ENCODE peak calls at places on chromosomes 2 and 18, in nine cellular contexts. X is HFFc6, M is K562, C is endothelial cell, E is ovary, I is tibial artery, G is fibroblast of the aortic adventitia, Q is thoracic aorta, W is brain microvascular endothelial cell. H is an unnamed sample.

GRCh38 chr2:135845997-135846396 is 9.0 kb upstream of the LCT start:
- DNase-seq in X (no peak), M (no peak), C (no peak), E (no peak), I (no peak), G (no peak), Q (no peak), W (no peak), H (no peak)

GRCh38 chr2:127050803-127051115 is 56.2 kb downstream of the BIN1 start:
- DNase-seq in X (no peak), M (no peak), C (no peak), E (no peak), I (no peak), G (no peak), Q (no peak), W (no peak), H (no peak)

GRCh38 chr2:133360190-133360589 is 208.1 kb downstream of the NCKAP5 start:
- DNase-seq in X (no peak), M (no peak), C (no peak), E (no peak), I (no peak), G (no peak), Q (no peak), W (no peak), H (no peak)

GRCh38 chr2:233353769-233354499 is at the start of gene DGKD:
- DNase-seq in X (no peak), M (peak), C (peak), E (peak), I (no peak), G (peak), Q (no peak), W (no peak), H (no peak)

GRCh38 chr18:48022531-48023330 is 92.3 kb upstream of the SMAD2 start:
- DNase-seq in X (peak), M (peak), C (peak), E (no peak), I (no peak), G (peak), Q (no peak), W (peak), H (peak)

GRCh38 chr2:75428627-75429026 is 132.1 kb downstream of the EVA1A start:
- DNase-seq in X (no peak), M (no peak), C (no peak), E (no peak), I (no peak), G (no peak), Q (no peak), W (no peak), H (no peak)

GRCh38 chr18:7177131-7177744 is 53.7 kb upstream of the LRRC30 start:
- DNase-seq in X (peak), M (peak), C (peak), E (peak), I (peak), G (peak), Q (no peak), W (peak), H (peak)

GRCh38 chr2:16201876-16202642 is 261.7 kb downstream of the MYCN start:
- DNase-seq in X (no peak), M (no peak), C (no peak), E (no peak), I (no peak), G (no peak), Q (no peak), W (no peak), H (no peak)

GRCh38 chr2:36655456-36655855 is 41.1 kb upstream of the VIT start:
- DNase-seq in X (peak), M (no peak), C (no peak), E (no peak), I (no peak), G (peak), Q (no peak), W (peak), H (no peak)

GRCh38 chr18:9751371-9752031 is 43.4 kb downstream of the RAB31 start:
- DNase-seq in X (no peak), M (no peak), C (no peak), E (no peak), I (no peak), G (no peak), Q (no peak), W (no peak), H (no peak)

GRCh38 chr2:44369392-44369791 is 7.6 kb downstream of the CAMKMT start:
- DNase-seq in X (no peak), M (no peak), C (no peak), E (no peak), I (no peak), G (no peak), Q (no peak), W (no peak), H (no peak)

GRCh38 chr2:85185431-85185940 is 52.3 kb downstream of the TCF7L1 start:
- DNase-seq in X (no peak), M (no peak), C (no peak), E (no peak), I (no peak), G (no peak), Q (no peak), W (no peak), H (no peak)

GRCh38 chr2:219445220-219445631 is 10.6 kb downstream of the SPEG start:
- DNase-seq in X (no peak), M (no peak), C (no peak), E (no peak), I (no peak), G (no peak), Q (no peak), W (no peak), H (no peak)

GRCh38 chr2:20916604-20917286 is 93.8 kb upstream of the LDAH start:
- DNase-seq in X (peak), M (no peak), C (no peak), E (no peak), I (no peak), G (peak), Q (no peak), W (peak), H (no peak)

GRCh38 chr2:71602115-71602495 is 148.7 kb downstream of the DYSF start:
- DNase-seq in X (no peak), M (no peak), C (no peak), E (peak), I (no peak), G (no peak), Q (no peak), W (no peak), H (no peak)

GRCh38 chr2:239216614-239217273 is 184.1 kb downstream of the HDAC4 start:
- DNase-seq in X (no peak), M (no peak), C (no peak), E (no peak), I (no peak), G (no peak), Q (no peak), W (no peak), H (no peak)

GRCh38 chr18:45745817-45746461 is 22.0 kb downstream of the SLC14A1 start:
- DNase-seq in X (no peak), M (no peak), C (no peak), E (no peak), I (no peak), G (peak), Q (no peak), W (no peak), H (peak)

GRCh38 chr18:77148289-77148688 is 15.7 kb upstream of the MBP start:
- DNase-seq in X (no peak), M (no peak), C (no peak), E (no peak), I (no peak), G (no peak), Q (no peak), W (no peak), H (no peak)

GRCh38 chr2:42926438-42927333 is 134.3 kb upstream of the HAAO start:
- DNase-seq in X (no peak), M (no peak), C (no peak), E (no peak), I (no peak), G (no peak), Q (no peak), W (no peak), H (no peak)

GRCh38 chr2:240467659-240468299 is 32.3 kb downstream of the GPC1 start:
- DNase-seq in X (no peak), M (no peak), C (peak), E (peak), I (no peak), G (no peak), Q (peak), W (no peak), H (no peak)

GRCh38 chr2:47029737-47030524 is 114.3 kb upstream of the MCFD2 start:
- DNase-seq in X (peak), M (no peak), C (no peak), E (no peak), I (no peak), G (no peak), Q (no peak), W (peak), H (no peak)

GRCh38 chr18:78144669-78145068 is 834.9 kb upstream of the SALL3 start:
- DNase-seq in X (no peak), M (no peak), C (no peak), E (no peak), I (no peak), G (no peak), Q (no peak), W (no peak), H (no peak)

GRCh38 chr2:239406316-239406995 is 5.6 kb upstream of the HDAC4 start:
- DNase-seq in X (no peak), M (no peak), C (no peak), E (no peak), I (peak), G (no peak), Q (no peak), W (no peak), H (no peak)

GRCh38 chr2:60550151-60550983 is 3.1 kb downstream of the BCL11A start:
- DNase-seq in X (peak), M (peak), C (peak), E (peak), I (no peak), G (peak), Q (no peak), W (peak), H (no peak)

GRCh38 chr2:201182650-201183372 is at the start of gene CASP10:
- DNase-seq in X (peak), M (peak), C (peak), E (no peak), I (no peak), G (peak), Q (no peak), W (peak), H (peak)

GRCh38 chr2:44364604-44365003 is 2.9 kb downstream of the CAMKMT start:
- DNase-seq in X (no peak), M (peak), C (no peak), E (no peak), I (no peak), G (no peak), Q (no peak), W (no peak), H (no peak)

GRCh38 chr2:223545830-223546229 is 56.3 kb downstream of the SCG2 start:
- DNase-seq in X (no peak), M (no peak), C (no peak), E (no peak), I (no peak), G (no peak), Q (no peak), W (no peak), H (no peak)

GRCh38 chr18:5546660-5547059 is 2.9 kb upstream of the EPB41L3 start:
- DNase-seq in X (peak), M (no peak), C (peak), E (no peak), I (peak), G (peak), Q (no peak), W (peak), H (no peak)

GRCh38 chr2:217756375-217757107 is 246.3 kb downstream of the TNS1 start:
- DNase-seq in X (no peak), M (peak), C (peak), E (peak), I (peak), G (peak), Q (no peak), W (peak), H (no peak)

GRCh38 chr2:117794668-117795067 is 19.8 kb upstream of the DDX18 start:
- DNase-seq in X (peak), M (no peak), C (no peak), E (no peak), I (no peak), G (peak), Q (no peak), W (no peak), H (no peak)

GRCh38 chr2:120465989-120466703 is 120.2 kb downstream of the INHBB start:
- DNase-seq in X (no peak), M (no peak), C (peak), E (peak), I (no peak), G (no peak), Q (no peak), W (no peak), H (no peak)

GRCh38 chr2:42324244-42324643 is 36.8 kb downstream of the COX7A2L start:
- DNase-seq in X (no peak), M (no peak), C (no peak), E (no peak), I (no peak), G (no peak), Q (no peak), W (no peak), H (no peak)

GRCh38 chr2:152098033-152098797 is 629 bp downstream of the CACNB4 start:
- DNase-seq in X (no peak), M (no peak), C (peak), E (peak), I (peak), G (no peak), Q (no peak), W (peak), H (no peak)

GRCh38 chr2:172106128-172106961 is 3.6 kb upstream of the DLX2 start:
- DNase-seq in X (peak), M (no peak), C (no peak), E (no peak), I (no peak), G (peak), Q (no peak), W (no peak), H (no peak)
- TF ChIP-seq CTCF in X (peak), M (peak), C (no peak), E (no peak), I (no peak), G (peak), Q (no peak), W (peak), H (no peak)

DNA sequence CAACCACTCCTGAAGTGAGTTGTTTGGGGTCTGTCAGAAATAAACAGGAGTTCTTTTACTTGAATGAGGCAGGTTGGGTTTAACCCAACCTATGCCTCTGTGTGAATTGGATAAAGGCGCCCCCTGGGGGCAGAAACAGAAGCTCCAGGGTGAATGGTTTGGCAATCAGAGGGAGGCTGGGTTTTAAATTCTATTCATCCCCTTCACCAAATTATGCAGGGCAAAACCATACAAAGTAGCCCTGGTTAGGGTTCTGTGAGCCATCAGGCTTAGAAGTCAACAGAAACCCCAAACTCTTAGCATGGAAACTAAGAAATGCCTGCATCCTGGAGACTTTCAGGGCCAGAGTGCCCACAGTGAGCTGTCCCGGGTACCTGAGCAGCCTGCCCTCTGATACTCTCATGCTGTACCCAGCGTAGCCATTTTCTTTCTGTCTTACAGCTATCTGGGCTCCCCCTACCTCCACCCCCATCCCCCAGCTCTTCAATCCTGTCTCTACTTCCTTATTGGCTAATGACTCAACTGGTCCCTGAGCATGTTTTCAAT is 241.5 kb downstream of the ICOS start:
- DNase-seq in X (peak), M (peak), C (peak), E (no peak), I (peak), G (peak), Q (no peak), W (peak), H (no peak)
- TF ChIP-seq CTCF in X (peak), M (peak), C (peak), E (no peak), I (peak), G (peak), Q (peak), W (peak), H (peak)

GRCh38 chr2:100422320-100422719 is 4.9 kb upstream of the CHST10 start:
- DNase-seq in X (peak), M (peak), C (peak), E (no peak), I (no peak), G (peak), Q (no peak), W (peak), H (no peak)
- TF ChIP-seq CTCF in X (peak), M (peak), C (peak), E (no peak), I (peak), G (peak), Q (peak), W (peak), H (peak)

GRCh38 chr2:53715568-53715967 is 52.0 kb upstream of the CHAC2 start:
- DNase-seq in X (no peak), M (no peak), C (no peak), E (no peak), I (no peak), G (peak), Q (no peak), W (no peak), H (no peak)
- TF ChIP-seq CTCF in X (peak), M (no peak), C (peak), E (no peak), I (peak), G (peak), Q (peak), W (no peak), H (peak)

H was measured in LNCaP clone FGC.